ENCODE peak calls at places on chromosome 22, in seven cellular contexts. R is thoracic aorta, N is breast epithelium, U is suprapubic skin, Z is Peyer's patch, I is IMR-90, O is PC-3. L is an unnamed sample.

GRCh38 chr22:42299586-42300285 is 29.3 kb upstream of the TCF20 start:
- DNase-seq in R (no peak), N (no peak), U (no peak), Z (peak; percentile 71), I (no peak), O (no peak), L (no peak)

GRCh38 chr22:20432244-20432686 is 5.4 kb downstream of the SCARF2 start:
- DNase-seq in R (no peak), N (no peak), U (peak; percentile 51), Z (no peak), I (no peak), O (no peak), L (no peak)

GRCh38 chr22:20180640-20181039 is 29.8 kb upstream of the CCDC188 start:
- DNase-seq in R (no peak), N (no peak), U (no peak), Z (no peak), I (no peak), O (no peak), L (no peak)

GRCh38 chr22:30245181-30245984 is 1.2 kb downstream of the LIF start:
- DNase-seq in R (no peak), N (no peak), U (no peak), Z (no peak), I (no peak), O (no peak), L (no peak)

GRCh38 chr22:20268350-20269012 is 363 bp upstream of the RTN4R start:
- DNase-seq in R (no peak), N (no peak), U (no peak), Z (peak; percentile 40), I (peak; percentile 19), O (peak; percentile 59), L (peak; percentile 63)

GRCh38 chr22:31738566-31738965 is 11.4 kb downstream of the PRR14L start:
- DNase-seq in R (no peak), N (no peak), U (no peak), Z (no peak), I (no peak), O (no peak), L (peak; percentile 66)

GRCh38 chr22:38462960-38463784 is 4.7 kb upstream of the KDELR3 start:
- DNase-seq in R (no peak), N (no peak), U (no peak), Z (no peak), I (no peak), O (no peak), L (no peak)

GRCh38 chr22:29327089-29327764 is 11.7 kb upstream of the RASL10A start:
- DNase-seq in R (no peak), N (no peak), U (no peak), Z (no peak), I (no peak), O (no peak), L (no peak)

GRCh38 chr22:36143066-36143815 is 17.3 kb downstream of the APOL3 start:
- DNase-seq in R (no peak), N (no peak), U (no peak), Z (no peak), I (no peak), O (no peak), L (no peak)

GRCh38 chr22:49079743-49080500 is 747.8 kb downstream of the BRD1 start:
- DNase-seq in R (no peak), N (no peak), U (no peak), Z (no peak), I (no peak), O (no peak), L (no peak)

GRCh38 chr22:41478891-41479521 is 10.1 kb downstream of the ACO2 start:
- DNase-seq in R (no peak), N (no peak), U (no peak), Z (no peak), I (peak; percentile 59), O (no peak), L (peak; percentile 91)

GRCh38 chr22:43616645-43617044 is 195.5 kb downstream of the EFCAB6 start:
- DNase-seq in R (no peak), N (no peak), U (no peak), Z (no peak), I (no peak), O (no peak), L (no peak)

GRCh38 chr22:19691721-19692341 is 22.5 kb upstream of the SEPTIN5 start:
- DNase-seq in R (no peak), N (peak; percentile 50), U (no peak), Z (no peak), I (peak; percentile 61), O (peak; percentile 60), L (no peak)

GRCh38 chr22:19890502-19891349 is 36.1 kb upstream of the GNB1L start:
- DNase-seq in R (no peak), N (no peak), U (no peak), Z (no peak), I (no peak), O (no peak), L (no peak)

GRCh38 chr22:20750461-20751184 is 23.3 kb upstream of the SERPIND1 start:
- DNase-seq in R (peak; percentile 32), N (peak; percentile 61), U (no peak), Z (peak; percentile 34), I (peak; percentile 90), O (peak; percentile 76), L (peak; percentile 85)

GRCh38 chr22:17396531-17396930 is 27.3 kb downstream of the CECR2 start:
- DNase-seq in R (no peak), N (no peak), U (no peak), Z (no peak), I (no peak), O (peak; percentile 35), L (no peak)

GRCh38 chr22:27937453-27937852 is 18.4 kb upstream of the PITPNB start:
- DNase-seq in R (no peak), N (no peak), U (no peak), Z (no peak), I (no peak), O (peak; percentile 10), L (no peak)

GRCh38 chr22:26662160-26662559 is 4.8 kb downstream of the MIAT start:
- DNase-seq in R (no peak), N (no peak), U (no peak), Z (no peak), I (no peak), O (no peak), L (no peak)

GRCh38 chr22:26666035-26666338 is 8.6 kb downstream of the MIAT start:
- DNase-seq in R (no peak), N (no peak), U (no peak), Z (no peak), I (peak; percentile 75), O (no peak), L (no peak)

GRCh38 chr22:26660961-26661578 is 3.7 kb downstream of the MIAT start:
- DNase-seq in R (no peak), N (no peak), U (no peak), Z (no peak), I (no peak), O (no peak), L (no peak)

GRCh38 chr22:26667140-26667539 is 9.8 kb downstream of the MIAT start:
- DNase-seq in R (no peak), N (no peak), U (no peak), Z (no peak), I (no peak), O (no peak), L (no peak)

GRCh38 chr22:26663374-26663923 is 6.1 kb downstream of the MIAT start:
- DNase-seq in R (no peak), N (no peak), U (no peak), Z (no peak), I (no peak), O (no peak), L (no peak)
- H3K4me3 ChIP-seq in R (no peak overlapping the region), N (no peak overlapping the region), U (no peak overlapping the region), Z (no peak overlapping the region), I (no peak overlapping the region), O (no peak overlapping the region), L (no peak overlapping the region)

GRCh38 chr22:46377566-46378498 is 42.3 kb downstream of the TRMU start:
- DNase-seq in R (no peak), N (peak; percentile 76), U (no peak), Z (no peak), I (no peak), O (peak; percentile 79), L (peak; percentile 93)
- H3K27ac ChIP-seq in R (no peak overlapping the region), N (peak overlapping the region; percentile 33), U (no peak overlapping the region), Z (peak overlapping the region; percentile 75), I (no peak overlapping the region), O (peak overlapping the region; percentile 9), L (peak overlapping the region; percentile 94)

GRCh38 chr22:24893341-24894070 is 53.0 kb downstream of the LHFPL7 start:
- DNase-seq in R (no peak), N (no peak), U (no peak), Z (no peak), I (no peak), O (no peak), L (no peak)

GRCh38 chr22:24894998-24895397 is 51.5 kb downstream of the LHFPL7 start:
- DNase-seq in R (peak; percentile 39), N (peak; percentile 76), U (peak; percentile 74), Z (no peak), I (no peak), O (peak; percentile 65), L (peak; percentile 83)

DNA sequence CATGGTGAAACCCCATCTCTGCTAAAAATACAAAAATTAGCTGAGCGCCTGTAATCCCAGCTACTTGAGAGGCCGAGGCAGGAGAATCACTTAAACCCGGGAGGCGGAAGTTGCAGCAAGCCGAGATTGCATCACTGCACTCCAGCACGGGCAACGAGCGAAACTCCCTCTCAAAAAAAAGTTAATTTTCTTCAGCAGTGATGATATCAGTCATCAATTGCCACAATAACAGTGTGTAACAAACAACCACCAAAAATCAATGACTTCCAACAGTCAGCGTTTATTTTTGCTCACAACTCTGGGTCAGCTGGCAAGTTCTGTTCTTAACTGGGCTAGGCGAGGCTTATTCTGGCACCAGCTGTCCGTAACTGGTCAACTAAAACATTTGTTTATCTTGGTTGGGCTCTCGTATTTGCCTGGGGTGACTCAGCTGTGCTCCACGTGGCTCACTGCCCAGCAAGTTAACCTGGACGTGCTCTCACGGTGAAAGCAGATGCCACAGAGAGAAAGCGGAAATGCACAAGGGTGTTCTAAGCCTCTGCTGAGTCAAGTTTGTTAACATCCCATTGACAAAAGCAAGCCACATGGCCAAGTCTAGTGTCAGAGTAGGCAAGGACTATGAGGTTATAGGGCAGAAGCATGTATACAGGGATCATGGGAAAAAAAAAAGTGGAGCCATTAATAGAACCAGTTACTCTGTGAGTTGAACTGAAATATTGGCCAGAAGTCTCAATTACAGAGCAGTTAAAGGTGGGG is 52.1 kb downstream of the LHFPL7 start:
- DNase-seq in R (peak; percentile 73), N (peak; percentile 89), U (peak; percentile 84), Z (no peak), I (peak; percentile 68), O (peak; percentile 95), L (peak; percentile 91)
- H3K4me1 ChIP-seq in R (peaks cover 24% of the 10 kb centered on the region), N (no peaks in the 10 kb centered on the region), U (peaks cover 14% of the 10 kb centered on the region), Z (peaks cover 14% of the 10 kb centered on the region), I (no peaks in the 10 kb centered on the region), O (peaks cover 25% of the 10 kb centered on the region), L (peaks cover 17% of the 10 kb centered on the region)

GRCh38 chr22:50673231-50674126 is 856 bp downstream of the SHANK3 start:
- DNase-seq in R (no peak), N (no peak), U (no peak), Z (no peak), I (no peak), O (no peak), L (no peak)

GRCh38 chr22:50674127-50674493 is 1.5 kb downstream of the SHANK3 start:
- DNase-seq in R (no peak), N (no peak), U (no peak), Z (no peak), I (no peak), O (no peak), L (no peak)

GRCh38 chr22:50671641-50672040 is 982 bp upstream of the SHANK3 start:
- DNase-seq in R (no peak), N (no peak), U (no peak), Z (no peak), I (no peak), O (no peak), L (no peak)

GRCh38 chr22:50672041-50672440 is 582 bp upstream of the SHANK3 start:
- DNase-seq in R (no peak), N (no peak), U (peak; percentile 60), Z (no peak), I (no peak), O (no peak), L (no peak)

GRCh38 chr22:50672471-50673230 is at the start of gene SHANK3:
- DNase-seq in R (no peak), N (no peak), U (peak; percentile 81), Z (no peak), I (no peak), O (no peak), L (peak; percentile 80)
- H3K4me3 ChIP-seq in R (peak within 1 kb of the TSS; percentile 63), N (peak within 1 kb of the TSS; percentile 69), U (peak within 1 kb of the TSS; percentile 56), Z (peak within 1 kb of the TSS; percentile 45), I (peak within 1 kb of the TSS; percentile 2), O (no peak within 1 kb of the TSS), L (no peak within 1 kb of the TSS)

L was measured in adrenal gland.